ENCODE peak calls at places on chromosome 1, in six cellular contexts. One of them, this sample, is unnamed.

GRCh38 chr1:169102567-169102966 is 3.9 kb upstream of the ATP1B1 start:
- DNase-seq in left cardiac atrium: peak; percentile 40
- DNase-seq in activated CD8-positive, alpha-beta memory T cell treated with anti-CD3 and anti-CD28 coated beads, Interleukin-2, amount 50 U/mL, for 48 hours: no peak
- DNase-seq in GM13977: no peak
- DNase-seq in hippocampal formation: peak; percentile 61
- DNase-seq in colonic mucosa: peak; percentile 36
- DNase-seq in this sample: peak; percentile 79

GRCh38 chr1:169508432-169509338 is 22.9 kb upstream of the SLC19A2 start:
- DNase-seq in left cardiac atrium: no peak
- DNase-seq in activated CD8-positive, alpha-beta memory T cell treated with anti-CD3 and anti-CD28 coated beads, Interleukin-2, amount 50 U/mL, for 48 hours: no peak
- DNase-seq in GM13977: no peak
- DNase-seq in hippocampal formation: no peak
- DNase-seq in colonic mucosa: no peak
- DNase-seq in this sample: no peak

GRCh38 chr1:191851799-191852595 is 306.3 kb upstream of the RGS18 start:
- DNase-seq in left cardiac atrium: no peak
- DNase-seq in activated CD8-positive, alpha-beta memory T cell treated with anti-CD3 and anti-CD28 coated beads, Interleukin-2, amount 50 U/mL, for 48 hours: no peak
- DNase-seq in GM13977: no peak
- DNase-seq in hippocampal formation: no peak
- DNase-seq in colonic mucosa: no peak
- DNase-seq in this sample: peak; percentile 10

GRCh38 chr1:166910396-166910994 is 34.4 kb upstream of the TADA1 start:
- DNase-seq in left cardiac atrium: peak; percentile 51
- DNase-seq in activated CD8-positive, alpha-beta memory T cell treated with anti-CD3 and anti-CD28 coated beads, Interleukin-2, amount 50 U/mL, for 48 hours: peak; percentile 63
- DNase-seq in GM13977: peak; percentile 80
- DNase-seq in hippocampal formation: peak; percentile 47
- DNase-seq in colonic mucosa: peak; percentile 82
- DNase-seq in this sample: peak; percentile 90

GRCh38 chr1:88169144-88169543 is 514.9 kb upstream of the PKN2 start:
- DNase-seq in left cardiac atrium: no peak
- DNase-seq in activated CD8-positive, alpha-beta memory T cell treated with anti-CD3 and anti-CD28 coated beads, Interleukin-2, amount 50 U/mL, for 48 hours: no peak
- DNase-seq in GM13977: no peak
- DNase-seq in hippocampal formation: no peak
- DNase-seq in colonic mucosa: no peak
- DNase-seq in this sample: no peak

GRCh38 chr1:236282159-236282716 is 480 bp upstream of the ERO1B start:
- DNase-seq in left cardiac atrium: no peak
- DNase-seq in activated CD8-positive, alpha-beta memory T cell treated with anti-CD3 and anti-CD28 coated beads, Interleukin-2, amount 50 U/mL, for 48 hours: no peak
- DNase-seq in GM13977: no peak
- DNase-seq in hippocampal formation: no peak
- DNase-seq in colonic mucosa: no peak
- DNase-seq in this sample: no peak

GRCh38 chr1:203744008-203744972 is 20.7 kb upstream of the LAX1 start:
- DNase-seq in left cardiac atrium: peak; percentile 55
- DNase-seq in activated CD8-positive, alpha-beta memory T cell treated with anti-CD3 and anti-CD28 coated beads, Interleukin-2, amount 50 U/mL, for 48 hours: no peak
- DNase-seq in GM13977: peak; percentile 36
- DNase-seq in hippocampal formation: peak; percentile 10
- DNase-seq in colonic mucosa: peak; percentile 34
- DNase-seq in this sample: peak; percentile 88

GRCh38 chr1:176648556-176648955 is 185.6 kb downstream of the PAPPA2 start:
- DNase-seq in left cardiac atrium: no peak
- DNase-seq in activated CD8-positive, alpha-beta memory T cell treated with anti-CD3 and anti-CD28 coated beads, Interleukin-2, amount 50 U/mL, for 48 hours: no peak
- DNase-seq in GM13977: no peak
- DNase-seq in hippocampal formation: no peak
- DNase-seq in colonic mucosa: no peak
- DNase-seq in this sample: no peak

GRCh38 chr1:56194911-56195310 is 384.5 kb downstream of the PLPP3 start:
- DNase-seq in left cardiac atrium: no peak
- DNase-seq in activated CD8-positive, alpha-beta memory T cell treated with anti-CD3 and anti-CD28 coated beads, Interleukin-2, amount 50 U/mL, for 48 hours: no peak
- DNase-seq in GM13977: no peak
- DNase-seq in hippocampal formation: no peak
- DNase-seq in colonic mucosa: no peak
- DNase-seq in this sample: peak; percentile 90

GRCh38 chr1:234861024-234861620 is 251.1 kb upstream of the IRF2BP2 start:
- DNase-seq in left cardiac atrium: no peak
- DNase-seq in activated CD8-positive, alpha-beta memory T cell treated with anti-CD3 and anti-CD28 coated beads, Interleukin-2, amount 50 U/mL, for 48 hours: no peak
- DNase-seq in GM13977: no peak
- DNase-seq in hippocampal formation: no peak
- DNase-seq in colonic mucosa: no peak
- DNase-seq in this sample: no peak

GRCh38 chr1:18091660-18092446 is 15.7 kb upstream of the IGSF21 start:
- DNase-seq in left cardiac atrium: peak; percentile 55
- DNase-seq in activated CD8-positive, alpha-beta memory T cell treated with anti-CD3 and anti-CD28 coated beads, Interleukin-2, amount 50 U/mL, for 48 hours: no peak
- DNase-seq in GM13977: no peak
- DNase-seq in hippocampal formation: no peak
- DNase-seq in colonic mucosa: no peak
- DNase-seq in this sample: peak; percentile 59

GRCh38 chr1:8202182-8202905 is 115.6 kb upstream of the SLC45A1 start:
- DNase-seq in left cardiac atrium: peak; percentile 64
- DNase-seq in activated CD8-positive, alpha-beta memory T cell treated with anti-CD3 and anti-CD28 coated beads, Interleukin-2, amount 50 U/mL, for 48 hours: no peak
- DNase-seq in GM13977: no peak
- DNase-seq in hippocampal formation: no peak
- DNase-seq in colonic mucosa: peak; percentile 64
- DNase-seq in this sample: peak; percentile 95

GRCh38 chr1:60483471-60483870 is 409.9 kb upstream of the C1orf87 start:
- DNase-seq in left cardiac atrium: no peak
- DNase-seq in activated CD8-positive, alpha-beta memory T cell treated with anti-CD3 and anti-CD28 coated beads, Interleukin-2, amount 50 U/mL, for 48 hours: no peak
- DNase-seq in GM13977: no peak
- DNase-seq in hippocampal formation: no peak
- DNase-seq in colonic mucosa: no peak
- DNase-seq in this sample: no peak

GRCh38 chr1:230301322-230301721 is 124.8 kb downstream of the PGBD5 start:
- DNase-seq in left cardiac atrium: no peak
- DNase-seq in activated CD8-positive, alpha-beta memory T cell treated with anti-CD3 and anti-CD28 coated beads, Interleukin-2, amount 50 U/mL, for 48 hours: no peak
- DNase-seq in GM13977: no peak
- DNase-seq in hippocampal formation: no peak
- DNase-seq in colonic mucosa: no peak
- DNase-seq in this sample: no peak

GRCh38 chr1:216207154-216207553 is 216.1 kb downstream of the USH2A start:
- DNase-seq in left cardiac atrium: no peak
- DNase-seq in activated CD8-positive, alpha-beta memory T cell treated with anti-CD3 and anti-CD28 coated beads, Interleukin-2, amount 50 U/mL, for 48 hours: no peak
- DNase-seq in GM13977: no peak
- DNase-seq in hippocampal formation: no peak
- DNase-seq in colonic mucosa: no peak
- DNase-seq in this sample: no peak

GRCh38 chr1:157116735-157117103 is 17.1 kb upstream of the ETV3L start:
- DNase-seq in left cardiac atrium: no peak
- DNase-seq in activated CD8-positive, alpha-beta memory T cell treated with anti-CD3 and anti-CD28 coated beads, Interleukin-2, amount 50 U/mL, for 48 hours: peak; percentile 26
- DNase-seq in GM13977: no peak
- DNase-seq in hippocampal formation: no peak
- DNase-seq in colonic mucosa: no peak
- DNase-seq in this sample: no peak

GRCh38 chr1:147168626-147169058 is 3.6 kb downstream of the PRKAB2 start:
- DNase-seq in left cardiac atrium: peak; percentile 20
- DNase-seq in activated CD8-positive, alpha-beta memory T cell treated with anti-CD3 and anti-CD28 coated beads, Interleukin-2, amount 50 U/mL, for 48 hours: no peak
- DNase-seq in GM13977: no peak
- DNase-seq in hippocampal formation: no peak
- DNase-seq in colonic mucosa: peak; percentile 81
- DNase-seq in this sample: peak; percentile 57

GRCh38 chr1:228697209-228698016 is 37.9 kb upstream of the RHOU start:
- DNase-seq in left cardiac atrium: peak; percentile 82
- DNase-seq in activated CD8-positive, alpha-beta memory T cell treated with anti-CD3 and anti-CD28 coated beads, Interleukin-2, amount 50 U/mL, for 48 hours: no peak
- DNase-seq in GM13977: no peak
- DNase-seq in hippocampal formation: no peak
- DNase-seq in colonic mucosa: peak; percentile 21
- DNase-seq in this sample: peak; percentile 88

GRCh38 chr1:108036796-108037545 is 72.0 kb upstream of the VAV3 start:
- DNase-seq in left cardiac atrium: no peak
- DNase-seq in activated CD8-positive, alpha-beta memory T cell treated with anti-CD3 and anti-CD28 coated beads, Interleukin-2, amount 50 U/mL, for 48 hours: no peak
- DNase-seq in GM13977: no peak
- DNase-seq in hippocampal formation: no peak
- DNase-seq in colonic mucosa: no peak
- DNase-seq in this sample: no peak

GRCh38 chr1:227273557-227273956 is 44.7 kb downstream of the CDC42BPA start:
- DNase-seq in left cardiac atrium: no peak
- DNase-seq in activated CD8-positive, alpha-beta memory T cell treated with anti-CD3 and anti-CD28 coated beads, Interleukin-2, amount 50 U/mL, for 48 hours: no peak
- DNase-seq in GM13977: no peak
- DNase-seq in hippocampal formation: no peak
- DNase-seq in colonic mucosa: peak; percentile 22
- DNase-seq in this sample: peak; percentile 26

GRCh38 chr1:54260810-54261209 is 60.8 kb downstream of the MRPL37 start:
- DNase-seq in left cardiac atrium: no peak
- DNase-seq in activated CD8-positive, alpha-beta memory T cell treated with anti-CD3 and anti-CD28 coated beads, Interleukin-2, amount 50 U/mL, for 48 hours: no peak
- DNase-seq in GM13977: no peak
- DNase-seq in hippocampal formation: no peak
- DNase-seq in colonic mucosa: no peak
- DNase-seq in this sample: no peak

GRCh38 chr1:208252126-208252853 is 8.1 kb upstream of the PLXNA2 start:
- DNase-seq in left cardiac atrium: peak; percentile 53
- DNase-seq in activated CD8-positive, alpha-beta memory T cell treated with anti-CD3 and anti-CD28 coated beads, Interleukin-2, amount 50 U/mL, for 48 hours: no peak
- DNase-seq in GM13977: no peak
- DNase-seq in hippocampal formation: no peak
- DNase-seq in colonic mucosa: no peak
- DNase-seq in this sample: no peak

GRCh38 chr1:19463204-19463803 is 22.0 kb downstream of the CAPZB start:
- DNase-seq in left cardiac atrium: no peak
- DNase-seq in activated CD8-positive, alpha-beta memory T cell treated with anti-CD3 and anti-CD28 coated beads, Interleukin-2, amount 50 U/mL, for 48 hours: no peak
- DNase-seq in GM13977: no peak
- DNase-seq in hippocampal formation: no peak
- DNase-seq in colonic mucosa: no peak
- DNase-seq in this sample: no peak

This sample was measured in fibroblast of the aortic adventitia.